ENCODE peak calls at places on chromosomes 5 and 9, in seven cellular contexts. H is foreskin fibroblast, U is cardiac muscle cell, E is GM06990, V is transverse colon, A is mucosa of descending colon, Q is choroid plexus epithelial cell. Z is an unnamed sample.

GRCh38 chr5:33118761-33119415 is 321.9 kb upstream of the TARS1 start:
- DNase-seq in H (peak), U (no peak), E (no peak), V (no peak), A (no peak), Q (no peak), Z (no peak)

GRCh38 chr5:126098330-126099017 is 324.7 kb upstream of the GRAMD2B start:
- DNase-seq in H (peak), U (peak), E (no peak), V (no peak), A (no peak), Q (peak), Z (no peak)

GRCh38 chr9:70642421-70642820 is 228.0 kb upstream of the KLF9 start:
- DNase-seq in H (peak), U (no peak), E (no peak), V (no peak), A (no peak), Q (no peak), Z (no peak)

GRCh38 chr5:127870914-127871313 is 167.7 kb downstream of the CCDC192 start:
- DNase-seq in H (peak), U (peak), E (no peak), V (peak), A (peak), Q (peak), Z (no peak)

GRCh38 chr5:5533927-5534326 is 111.5 kb downstream of the ICE1 start:
- DNase-seq in H (no peak), U (no peak), E (no peak), V (no peak), A (no peak), Q (no peak), Z (no peak)

GRCh38 chr5:136191304-136192014 is 1.5 kb downstream of the SMIM32 start:
- DNase-seq in H (peak), U (peak), E (no peak), V (peak), A (peak), Q (peak), Z (no peak)

GRCh38 chr5:9401786-9402472 is 143.9 kb downstream of the SEMA5A start:
- DNase-seq in H (peak), U (peak), E (no peak), V (no peak), A (no peak), Q (peak), Z (no peak)

GRCh38 chr5:118862596-118862995 is 125.8 kb downstream of the DTWD2 start:
- DNase-seq in H (peak), U (no peak), E (no peak), V (no peak), A (no peak), Q (no peak), Z (no peak)

GRCh38 chr5:115033861-115034260 is 135.8 kb downstream of the TRIM36 start:
- DNase-seq in H (peak), U (no peak), E (peak), V (no peak), A (no peak), Q (no peak), Z (peak)

GRCh38 chr5:72377920-72378635 is 57.9 kb downstream of the PTCD2 start:
- DNase-seq in H (peak), U (peak), E (no peak), V (no peak), A (no peak), Q (peak), Z (no peak)

GRCh38 chr9:17536027-17536426 is 42.8 kb upstream of the SH3GL2 start:
- DNase-seq in H (no peak), U (no peak), E (no peak), V (no peak), A (no peak), Q (no peak), Z (no peak)

GRCh38 chr5:61307611-61308010 is 24.4 kb upstream of the ZSWIM6 start:
- DNase-seq in H (peak), U (no peak), E (no peak), V (no peak), A (no peak), Q (no peak), Z (no peak)

GRCh38 chr5:54531536-54531935 is 14.0 kb downstream of the SNX18 start:
- DNase-seq in H (no peak), U (no peak), E (no peak), V (no peak), A (no peak), Q (peak), Z (no peak)

GRCh38 chr9:107246259-107247254 is 36.5 kb upstream of the RAD23B start:
- DNase-seq in H (peak), U (no peak), E (no peak), V (no peak), A (no peak), Q (no peak), Z (no peak)

GRCh38 chr9:134559013-134559412 is 82.6 kb upstream of the COL5A1 start:
- DNase-seq in H (no peak), U (no peak), E (no peak), V (no peak), A (no peak), Q (no peak), Z (no peak)

GRCh38 chr5:160287378-160288051 is 24.8 kb downstream of the CCNJL start:
- DNase-seq in H (peak), U (peak), E (no peak), V (peak), A (peak), Q (peak), Z (no peak)

GRCh38 chr5:155260798-155261197 is 247.2 kb downstream of the KIF4B start:
- DNase-seq in H (no peak), U (no peak), E (peak), V (no peak), A (no peak), Q (no peak), Z (no peak)

GRCh38 chr5:75510417-75510835 is 1.0 kb downstream of the CERT1 start:
- DNase-seq in H (peak), U (peak), E (no peak), V (peak), A (no peak), Q (peak), Z (peak)

GRCh38 chr5:10528056-10528816 is 35.6 kb upstream of the ANKRD33B start:
- DNase-seq in H (peak), U (no peak), E (no peak), V (no peak), A (no peak), Q (peak), Z (no peak)

GRCh38 chr9:33464045-33464636 is 9.6 kb downstream of the NOL6 start:
- DNase-seq in H (no peak), U (no peak), E (no peak), V (no peak), A (no peak), Q (no peak), Z (no peak)

GRCh38 chr9:136847065-136847826 is 2.0 kb upstream of the PHPT1 start:
- DNase-seq in H (peak), U (peak), E (no peak), V (peak), A (peak), Q (peak), Z (peak)

GRCh38 chr5:33588654-33589372 is 148.0 kb downstream of the TARS1 start:
- DNase-seq in H (no peak), U (peak), E (peak), V (peak), A (peak), Q (peak), Z (peak)

GRCh38 chr9:93948456-93949072 is 6.6 kb downstream of the BARX1 start:
- DNase-seq in H (no peak), U (no peak), E (no peak), V (no peak), A (no peak), Q (no peak), Z (no peak)

GRCh38 chr5:98173334-98173733 is 600.1 kb upstream of the RGMB start:
- DNase-seq in H (peak), U (peak), E (no peak), V (no peak), A (no peak), Q (peak), Z (no peak)

GRCh38 chr5:174590820-174591219 is 133.6 kb upstream of the MSX2 start:
- DNase-seq in H (no peak), U (no peak), E (no peak), V (no peak), A (no peak), Q (no peak), Z (no peak)

GRCh38 chr5:142184939-142185526 is 76.5 kb downstream of the NDFIP1 start:
- DNase-seq in H (peak), U (peak), E (no peak), V (no peak), A (no peak), Q (no peak), Z (no peak)

GRCh38 chr5:120464627-120465280 is 654 bp downstream of the PRR16 start:
- DNase-seq in H (peak), U (peak), E (peak), V (peak), A (peak), Q (peak), Z (peak)

GRCh38 chr9:98521141-98521540 is 187.6 kb downstream of the GABBR2 start:
- DNase-seq in H (peak), U (peak), E (no peak), V (no peak), A (no peak), Q (peak), Z (no peak)

GRCh38 chr9:98520221-98520920 is 188.4 kb downstream of the GABBR2 start:
- DNase-seq in H (peak), U (peak), E (no peak), V (no peak), A (no peak), Q (no peak), Z (no peak)

GRCh38 chr9:98519641-98520040 is 189.1 kb downstream of the GABBR2 start:
- DNase-seq in H (no peak), U (no peak), E (no peak), V (no peak), A (no peak), Q (no peak), Z (no peak)

GRCh38 chr9:98522487-98522886 is 186.2 kb downstream of the GABBR2 start:
- DNase-seq in H (no peak), U (no peak), E (no peak), V (no peak), A (no peak), Q (no peak), Z (no peak)

GRCh38 chr9:98523231-98523901 is 185.4 kb downstream of the GABBR2 start:
- DNase-seq in H (peak), U (peak), E (no peak), V (no peak), A (no peak), Q (peak), Z (no peak)
- TF ChIP-seq CTCF in H (peak), U (peak), E (peak), V (no peak), A (no peak), Q (peak), Z (no peak)

DNA sequence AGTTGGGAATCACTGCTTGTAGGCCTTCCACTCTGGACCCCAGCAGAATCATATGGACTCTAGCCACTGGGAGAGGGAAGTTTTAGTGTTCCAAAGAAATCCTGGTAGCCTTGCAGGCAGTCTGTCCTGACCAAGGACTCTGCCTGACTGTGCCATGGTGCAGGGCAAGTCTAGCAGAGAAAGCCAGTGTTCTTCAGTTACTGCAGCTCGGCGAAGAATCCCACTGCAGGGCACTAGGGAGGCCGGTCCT is 20.3 kb upstream of the MATR3 start:
- DNase-seq in H (no peak), U (no peak), E (no peak), V (no peak), A (no peak), Q (no peak), Z (no peak)
- TF ChIP-seq CTCF in H (no peak), U (no peak), E (no peak), V (no peak), A (no peak), Q (no peak), Z (no peak)

GRCh38 chr5:91225848-91226686 is 157.1 kb downstream of the ARRDC3 start:
- DNase-seq in H (no peak), U (no peak), E (peak), V (peak), A (peak), Q (no peak), Z (peak)
- TF ChIP-seq CTCF in H (peak), U (no peak), E (peak), V (peak), A (peak), Q (peak), Z (peak)

GRCh38 chr5:74056789-74057164 is 430.8 kb downstream of the ARHGEF28 start:
- DNase-seq in H (peak), U (peak), E (no peak), V (peak), A (peak), Q (peak), Z (peak)
- TF ChIP-seq CTCF in H (peak), U (peak), E (peak), V (peak), A (no peak), Q (peak), Z (no peak)

DNA sequence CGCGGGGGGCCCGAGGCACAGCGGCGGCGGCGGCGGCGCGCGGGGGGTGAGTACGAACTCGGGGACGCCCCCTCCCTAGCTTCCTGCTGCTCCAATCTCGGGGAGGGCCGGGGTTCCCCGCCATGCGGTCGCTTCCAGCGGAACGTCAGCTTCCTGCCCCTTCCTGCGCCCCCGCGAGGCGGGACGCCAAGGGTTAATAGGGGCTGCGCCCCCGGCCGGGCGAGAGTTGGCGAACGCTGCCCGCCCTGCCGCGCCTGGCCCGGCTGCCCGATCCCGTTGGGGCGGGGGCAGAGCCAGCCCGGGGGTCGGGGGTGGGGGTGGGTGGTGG is 594 bp downstream of the COL27A1 start:
- DNase-seq in H (no peak), U (no peak), E (no peak), V (no peak), A (no peak), Q (no peak), Z (no peak)
- TF ChIP-seq CTCF in H (no peak), U (no peak), E (no peak), V (no peak), A (no peak), Q (no peak), Z (no peak)

GRCh38 chr5:73674669-73675004 is 48.6 kb downstream of the ARHGEF28 start:
- DNase-seq in H (no peak), U (peak), E (no peak), V (no peak), A (no peak), Q (peak), Z (no peak)

GRCh38 chr5:73682176-73682575 is 56.2 kb downstream of the ARHGEF28 start:
- DNase-seq in H (no peak), U (peak), E (no peak), V (no peak), A (no peak), Q (peak), Z (no peak)

GRCh38 chr5:73673161-73673591 is 47.2 kb downstream of the ARHGEF28 start:
- DNase-seq in H (peak), U (peak), E (no peak), V (no peak), A (no peak), Q (peak), Z (no peak)

GRCh38 chr5:73678807-73679206 is 52.8 kb downstream of the ARHGEF28 start:
- DNase-seq in H (no peak), U (no peak), E (no peak), V (no peak), A (no peak), Q (no peak), Z (no peak)

DNA sequence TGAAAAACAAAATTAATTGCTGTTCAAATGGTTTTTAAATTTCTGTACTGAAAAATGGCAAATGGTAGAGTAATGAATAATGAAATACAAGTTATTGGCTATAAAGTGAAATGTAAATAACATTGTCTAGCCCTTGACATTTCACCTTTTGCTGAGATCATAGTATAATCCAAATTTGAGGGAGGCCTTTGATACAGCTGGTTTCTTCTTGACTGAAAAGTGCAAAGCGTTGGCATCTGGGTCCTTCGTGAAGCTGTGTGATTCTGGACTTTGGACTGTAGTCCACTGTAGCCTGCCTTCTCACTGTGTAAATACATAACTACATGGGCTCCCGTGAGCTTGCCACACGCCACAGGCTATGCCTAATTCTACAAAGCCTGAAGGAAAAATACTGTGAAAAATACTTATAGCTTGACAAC is 52.3 kb downstream of the ARHGEF28 start:
- DNase-seq in H (no peak), U (no peak), E (no peak), V (peak), A (no peak), Q (no peak), Z (no peak)
- TF ChIP-seq CTCF in H (no peak), U (no peak), E (no peak), V (no peak), A (no peak), Q (no peak), Z (no peak)

Z was measured in GM20000.